ENCODE peak calls at places on chromosomes 4 and X, in ten cellular contexts. N, Z, T, O, R, G, J, U, V and D are unnamed samples.

GRCh38 chr4:93731448-93731847 is 97.1 kb upstream of the ATOH1 start:
- DNase-seq in U (no peak), N (no peak), T (no peak), Z (no peak), R (no peak), G (no peak), V (no peak), J (no peak), O (no peak), D (peak; percentile 6)

GRCh38 chr4:101155859-101156430 is 191.4 kb downstream of the PPP3CA start:
- DNase-seq in U (no peak), N (no peak), O (no peak), J (no peak), V (no peak), G (no peak), T (no peak), R (no peak), Z (no peak), D (no peak)

GRCh38 chr4:17811078-17811603 is 362 bp downstream of the NCAPG start:
- DNase-seq in T (no peak), G (peak; percentile 64), J (peak; percentile 52), O (peak; percentile 48), U (no peak), V (no peak), Z (peak; percentile 7), N (no peak), R (no peak), D (peak; percentile 11)

GRCh38 chrX:136251042-136251991 is at the start of gene MAP7D3:
- DNase-seq in J (peak; percentile 70), U (peak; percentile 86), V (peak; percentile 57), O (peak; percentile 63), Z (peak; percentile 66), T (no peak), N (peak; percentile 51), R (peak; percentile 81), G (peak; percentile 75), D (no peak)

GRCh38 chrX:25275159-25275558 is 259.4 kb upstream of the ARX start:
- DNase-seq in V (no peak), U (no peak), J (no peak), G (no peak), R (no peak), Z (no peak), O (no peak), N (no peak), T (no peak), D (no peak)

GRCh38 chr4:152738812-152739211 is 40.7 kb downstream of the TIGD4 start:
- DNase-seq in U (no peak), R (no peak), V (peak; percentile 20), G (no peak), J (no peak), N (no peak), O (no peak), T (no peak), Z (no peak), D (no peak)

GRCh38 chr4:26372525-26373172 is 51.8 kb downstream of the RBPJ start:
- DNase-seq in N (no peak), O (no peak), R (no peak), J (no peak), G (no peak), U (peak; percentile 16), V (peak; percentile 80), T (peak; percentile 76), Z (peak; percentile 57), D (peak; percentile 63)

GRCh38 chr4:138643827-138644226 is 371.8 kb upstream of the NOCT start:
- DNase-seq in Z (no peak), T (no peak), J (no peak), U (no peak), G (no peak), R (no peak), N (no peak), O (no peak), V (peak; percentile 17), D (no peak)

GRCh38 chrX:5586726-5587125 is 641.9 kb downstream of the NLGN4X start:
- DNase-seq in N (no peak), G (no peak), Z (no peak), V (no peak), R (no peak), T (no peak), U (no peak), O (no peak), J (no peak), D (no peak)

GRCh38 chr4:142474398-142475087 is 371.6 kb downstream of the INPP4B start:
- DNase-seq in J (no peak), V (no peak), G (no peak), Z (peak; percentile 25), R (no peak), N (peak; percentile 66), U (no peak), O (no peak), T (no peak), D (peak; percentile 18)

GRCh38 chrX:17291141-17291900 is 83.7 kb upstream of the NHS start:
- DNase-seq in O (no peak), U (no peak), J (no peak), Z (no peak), V (no peak), N (no peak), G (no peak), R (no peak), T (no peak), D (no peak)

GRCh38 chr4:127782275-127783025 is at the start of gene HSPA4L:
- DNase-seq in T (peak; percentile 3), G (peak; percentile 76), O (no peak), J (no peak), N (peak; percentile 77), U (peak; percentile 67), Z (peak; percentile 60), R (peak; percentile 60), V (peak; percentile 19), D (peak; percentile 44)

GRCh38 chr4:7581477-7581876 is 146.7 kb upstream of the PSAPL1 start:
- DNase-seq in R (no peak), T (peak; percentile 29), U (peak; percentile 89), N (no peak), J (peak; percentile 64), O (peak; percentile 71), G (no peak), V (peak; percentile 10), Z (no peak), D (no peak)

GRCh38 chr4:73754934-73755333 is 14.6 kb downstream of the CXCL8 start:
- DNase-seq in U (no peak), Z (no peak), N (no peak), G (no peak), T (no peak), O (no peak), R (no peak), J (no peak), V (no peak), D (no peak)

DNA sequence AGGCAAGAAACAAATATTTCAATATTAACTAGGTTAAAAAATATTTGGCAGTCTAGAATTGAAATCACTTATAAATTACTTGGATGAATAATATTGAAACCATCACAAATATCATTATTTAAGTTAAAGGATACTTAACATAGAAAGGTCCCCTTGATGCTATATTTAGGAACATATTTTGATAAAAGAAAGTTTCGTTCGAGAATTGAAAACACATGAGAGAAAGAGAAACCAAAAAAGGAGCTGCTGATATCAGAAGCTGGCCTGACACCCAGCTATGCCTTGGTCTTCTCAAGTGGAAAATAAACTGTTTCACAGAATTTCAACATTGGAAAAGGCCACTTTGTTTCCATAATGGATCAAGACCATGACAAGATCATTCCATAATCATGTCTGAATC is 762.4 kb downstream of the DMD start:
- DNase-seq in N (no peak), J (peak; percentile 11), V (no peak), R (no peak), Z (no peak), G (no peak), O (no peak), T (no peak), U (no peak), D (no peak)
- H3K4me3 ChIP-seq in N (no peak overlapping the region), J (no peak overlapping the region), V (no peak overlapping the region), R (no peak overlapping the region), Z (no peak overlapping the region), G (no peak overlapping the region), O (no peak overlapping the region), T (no peak overlapping the region), U (no peak overlapping the region), D (no peak overlapping the region)

DNA sequence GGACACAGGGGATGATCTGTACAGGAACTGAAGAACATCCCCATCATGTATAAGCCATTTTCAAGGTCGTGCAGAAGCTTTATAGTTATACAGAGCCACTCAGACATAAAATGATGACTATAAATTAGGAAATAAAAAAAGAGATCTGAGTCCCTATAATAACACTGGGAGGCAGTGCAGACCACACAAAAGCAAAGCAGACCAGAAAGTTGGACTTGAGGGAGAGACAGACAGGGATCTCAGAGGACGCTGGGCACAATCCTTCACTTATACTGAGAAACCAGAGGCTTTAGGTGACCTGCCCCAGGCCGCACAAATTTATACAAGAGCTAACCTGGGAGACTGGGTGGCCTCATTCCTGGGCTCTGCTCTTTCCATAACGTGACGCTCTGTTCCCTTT is 70.5 kb downstream of the HADH start:
- DNase-seq in N (no peak), T (no peak), R (no peak), U (peak; percentile 32), V (peak; percentile 41), O (no peak), Z (peak; percentile 35), J (no peak), G (no peak), D (peak; percentile 35)
- TF ChIP-seq CTCF in N (peak; percentile 15), T (peak; percentile 29), R (no peak), U (peak; percentile 44), V (peak; percentile 19), O (peak; percentile 47), Z (peak; percentile 41), J (no peak), G (no peak), D (peak; percentile 61)

GRCh38 chr4:157075401-157075800 is 549 bp upstream of the GLRB start:
- DNase-seq in G (no peak), V (no peak), N (no peak), U (no peak), Z (no peak), R (no peak), O (no peak), J (no peak), T (no peak), D (no peak)
- H3K4me3 ChIP-seq in G (peak overlapping the region; percentile 75), V (peak overlapping the region; percentile 79), N (peak overlapping the region; percentile 66), U (peak overlapping the region; percentile 80), Z (no peak overlapping the region), R (no peak overlapping the region), O (peak overlapping the region; percentile 62), J (peak overlapping the region; percentile 42), T (peak overlapping the region; percentile 68), D (peak overlapping the region; percentile 82)

GRCh38 chr4:32133734-32134133 is 1413.6 kb downstream of the PCDH7 start:
- DNase-seq in Z (no peak), V (no peak), J (no peak), G (no peak), O (no peak), U (peak; percentile 70), T (no peak), N (no peak), R (no peak), D (no peak)

GRCh38 chr4:32133141-32133540 is 1413.0 kb downstream of the PCDH7 start:
- DNase-seq in V (peak; percentile 14), U (no peak), N (no peak), J (no peak), G (no peak), O (no peak), R (no peak), Z (no peak), T (no peak), D (no peak)

GRCh38 chr4:32140636-32141035 is 1420.5 kb downstream of the PCDH7 start:
- DNase-seq in O (no peak), Z (no peak), U (no peak), V (peak; percentile 79), N (no peak), R (no peak), T (no peak), G (no peak), J (no peak), D (peak; percentile 82)

GRCh38 chr4:32136081-32136787 is 1416.1 kb downstream of the PCDH7 start:
- DNase-seq in R (no peak), G (no peak), T (no peak), J (no peak), O (no peak), U (no peak), N (no peak), V (no peak), Z (no peak), D (no peak)

GRCh38 chr4:32135642-32136041 is 1415.5 kb downstream of the PCDH7 start:
- DNase-seq in T (no peak), O (no peak), G (no peak), N (no peak), V (peak; percentile 7), U (no peak), Z (no peak), R (no peak), J (no peak), D (no peak)
- TF ChIP-seq CTCF in T (no peak), O (no peak), G (no peak), N (no peak), V (no peak), U (no peak), Z (no peak), R (no peak), J (no peak), D (no peak)